ENCODE peak calls at places on chromosomes 2 and 18, in seven cellular contexts. K, O, Y, E, P, A and S are unnamed samples.
A peak's percentile ranks its signal among the peaks of the same experiment; 100 is the strongest.

GRCh38 chr2:240983996-240984498 is 14.4 kb upstream of the SNED1 start:
- DNase-seq in K (peak; percentile 23), O (no peak), Y (no peak), E (no peak), P (peak; percentile 10), A (peak; percentile 60), S (no peak)

GRCh38 chr18:57806891-57807280 is 3.8 kb upstream of the ATP8B1 start:
- DNase-seq in K (peak; percentile 63), O (no peak), Y (no peak), E (no peak), P (no peak), A (no peak), S (no peak)

GRCh38 chr2:234071664-234072063 is 21.2 kb downstream of the SPP2 start:
- DNase-seq in K (no peak), O (no peak), Y (no peak), E (peak; percentile 79), P (no peak), A (no peak), S (no peak)

GRCh38 chr18:49013961-49014604 is 63.3 kb upstream of the SMAD7 start:
- DNase-seq in K (no peak), O (no peak), Y (no peak), E (no peak), P (no peak), A (peak; percentile 54), S (no peak)

GRCh38 chr18:13448028-13448795 is 229.7 kb downstream of the LDLRAD4 start:
- DNase-seq in K (no peak), O (no peak), Y (no peak), E (no peak), P (no peak), A (no peak), S (no peak)

GRCh38 chr2:54409752-54410151 is 46.4 kb upstream of the SPTBN1 start:
- DNase-seq in K (no peak), O (peak; percentile 48), Y (no peak), E (no peak), P (no peak), A (no peak), S (no peak)

GRCh38 chr18:25326231-25327042 is 25.5 kb downstream of the ZNF521 start:
- DNase-seq in K (no peak), O (no peak), Y (no peak), E (no peak), P (no peak), A (no peak), S (no peak)

GRCh38 chr18:62702259-62702658 is 13.1 kb upstream of the PHLPP1 start:
- DNase-seq in K (no peak), O (no peak), Y (no peak), E (no peak), P (no peak), A (no peak), S (no peak)

GRCh38 chr2:94986392-94986963 is 39.0 kb upstream of the MAL start:
- DNase-seq in K (peak; percentile 71), O (peak; percentile 71), Y (peak; percentile 43), E (peak; percentile 59), P (no peak), A (no peak), S (peak; percentile 20)

GRCh38 chr2:44107974-44108373 is 60.7 kb upstream of the PPM1B start:
- DNase-seq in K (no peak), O (no peak), Y (no peak), E (no peak), P (no peak), A (no peak), S (no peak)

GRCh38 chr2:206160124-206160806 is 570 bp downstream of the EEF1B2 start:
- DNase-seq in K (no peak), O (no peak), Y (peak; percentile 10), E (peak; percentile 42), P (no peak), A (no peak), S (no peak)

GRCh38 chr2:132651115-132652099 is 18.6 kb downstream of the LYPD1 start:
- DNase-seq in K (peak; percentile 63), O (peak; percentile 76), Y (no peak), E (no peak), P (no peak), A (no peak), S (no peak)

GRCh38 chr2:139495851-139496250 is 715.7 kb upstream of the NXPH2 start:
- DNase-seq in K (no peak), O (no peak), Y (no peak), E (no peak), P (no peak), A (no peak), S (no peak)

GRCh38 chr2:231926180-231926741 is at the start of gene NPPC:
- DNase-seq in K (peak; percentile 72), O (no peak), Y (peak; percentile 78), E (peak; percentile 74), P (peak; percentile 76), A (peak; percentile 76), S (peak; percentile 61)

GRCh38 chr2:158214431-158214830 is 112.8 kb downstream of the UPP2 start:
- DNase-seq in K (peak; percentile 23), O (peak; percentile 27), Y (no peak), E (no peak), P (no peak), A (no peak), S (no peak)